ENCODE peak calls at places on chromosome 22, in five cellular contexts. B is BE2C, W is AG10803, E is Panc1, G is GM23338. Z is an unnamed sample.

GRCh38 chr22:17562906-17563870 is at the start of gene SLC25A18:
- DNase-seq in B (no peak), W (peak), E (no peak), G (peak), Z (peak)

GRCh38 chr22:46043339-46043738 is 66.4 kb upstream of the WNT7B start:
- DNase-seq in B (no peak), W (no peak), E (no peak), G (no peak), Z (no peak)

GRCh38 chr22:41447435-41448188 is 1.0 kb upstream of the TOB2 start:
- DNase-seq in B (peak), W (peak), E (no peak), G (peak), Z (peak)

GRCh38 chr22:40679964-40680818 is 907 bp downstream of the MCHR1 start:
- DNase-seq in B (peak), W (peak), E (no peak), G (peak), Z (peak)

GRCh38 chr22:37427128-37427710 is at the start of gene ELFN2:
- DNase-seq in B (no peak), W (peak), E (no peak), G (peak), Z (no peak)

GRCh38 chr22:45883811-45884170 is 93.2 kb downstream of the WNT7B start:
- DNase-seq in B (no peak), W (no peak), E (no peak), G (no peak), Z (no peak)

GRCh38 chr22:41825376-41825775 is 7.5 kb upstream of the SREBF2 start:
- DNase-seq in B (no peak), W (no peak), E (no peak), G (no peak), Z (peak)

GRCh38 chr22:32801436-32802290 is at the start of gene TIMP3:
- DNase-seq in B (peak), W (peak), E (no peak), G (peak), Z (peak)

GRCh38 chr22:29342577-29343312 is 27.2 kb upstream of the RASL10A start:
- DNase-seq in B (no peak), W (no peak), E (no peak), G (no peak), Z (no peak)

GRCh38 chr22:19035474-19036228 is 86.6 kb downstream of the DGCR2 start:
- DNase-seq in B (no peak), W (no peak), E (no peak), G (peak), Z (no peak)

GRCh38 chr22:26588749-26589366 is 1.1 kb downstream of the TPST2 start:
- DNase-seq in B (peak), W (no peak), E (no peak), G (no peak), Z (no peak)

GRCh38 chr22:25930710-25931353 is 188.8 kb downstream of the MYO18B start:
- DNase-seq in B (peak), W (no peak), E (no peak), G (no peak), Z (no peak)

GRCh38 chr22:32780726-32781310 is 20.7 kb upstream of the TIMP3 start:
- DNase-seq in B (no peak), W (no peak), E (no peak), G (no peak), Z (no peak)

GRCh38 chr22:42074153-42074750 is at the start of gene PHETA2:
- DNase-seq in B (no peak), W (peak), E (no peak), G (peak), Z (peak)

GRCh38 chr22:28246392-28246791 is 327.3 kb upstream of the PITPNB start:
- DNase-seq in B (no peak), W (peak), E (no peak), G (no peak), Z (peak)

GRCh38 chr22:40001800-40002577 is 7.2 kb downstream of the FAM83F start:
- DNase-seq in B (no peak), W (no peak), E (no peak), G (peak), Z (no peak)

GRCh38 chr22:43293661-43294392 is 49.3 kb downstream of the SCUBE1 start:
- DNase-seq in B (peak), W (peak), E (no peak), G (no peak), Z (peak)

GRCh38 chr22:22753526-22754267 is 109.3 kb downstream of the GGTLC2 start:
- DNase-seq in B (peak), W (no peak), E (no peak), G (peak), Z (peak)

GRCh38 chr22:49303061-49303735 is 524.5 kb downstream of the BRD1 start:
- DNase-seq in B (no peak), W (no peak), E (no peak), G (no peak), Z (no peak)

GRCh38 chr22:20526628-20527355 is 19.4 kb downstream of the MED15 start:
- DNase-seq in B (no peak), W (peak), E (no peak), G (no peak), Z (peak)

GRCh38 chr22:33401291-33401690 is 343.1 kb upstream of the SYN3 start:
- DNase-seq in B (no peak), W (no peak), E (no peak), G (no peak), Z (peak)

GRCh38 chr22:46937939-46938338 is 175.5 kb downstream of the TBC1D22A start:
- DNase-seq in B (no peak), W (no peak), E (no peak), G (no peak), Z (no peak)

GRCh38 chr22:21028277-21029251 is 3.8 kb downstream of the SLC7A4 start:
- DNase-seq in B (peak), W (no peak), E (no peak), G (no peak), Z (no peak)

GRCh38 chr22:25368271-25368670 is 148.8 kb downstream of the CRYBB2 start:
- DNase-seq in B (peak), W (peak), E (no peak), G (no peak), Z (peak)

GRCh38 chr22:11605468-11605981 is 3922.5 kb upstream of the OR11H1 start:
- DNase-seq in B (no peak), W (no peak), E (no peak), G (no peak), Z (no peak)

GRCh38 chr22:42623301-42623751 is 8.6 kb upstream of the POLDIP3 start:
- DNase-seq in B (no peak), W (no peak), E (no peak), G (no peak), Z (no peak)

GRCh38 chr22:38163844-38164577 is 17.6 kb downstream of the PLA2G6 start:
- DNase-seq in B (peak), W (no peak), E (no peak), G (no peak), Z (no peak)

GRCh38 chr22:34255042-34255441 is 334.8 kb upstream of the LARGE1 start:
- DNase-seq in B (no peak), W (no peak), E (no peak), G (no peak), Z (no peak)

GRCh38 chr22:19215360-19215759 is 36.8 kb upstream of the SLC25A1 start:
- DNase-seq in B (no peak), W (no peak), E (no peak), G (no peak), Z (no peak)

GRCh38 chr22:39589880-39590279 is 19.3 kb downstream of the CACNA1I start:
- DNase-seq in B (no peak), W (no peak), E (no peak), G (no peak), Z (no peak)

GRCh38 chr22:24093855-24094254 is 82.8 kb downstream of the CABIN1 start:
- DNase-seq in B (no peak), W (no peak), E (no peak), G (peak), Z (no peak)

GRCh38 chr22:21032037-21032842 is at the start of gene SLC7A4:
- DNase-seq in B (peak), W (no peak), E (no peak), G (peak), Z (no peak)

GRCh38 chr22:27676545-27677188 is 124.9 kb downstream of the MN1 start:
- DNase-seq in B (no peak), W (no peak), E (no peak), G (no peak), Z (peak)

GRCh38 chr22:27283714-27284113 is 517.8 kb downstream of the MN1 start:
- DNase-seq in B (peak), W (no peak), E (no peak), G (no peak), Z (no peak)

GRCh38 chr22:37909756-37910155 is 3.7 kb downstream of the MICALL1 start:
- DNase-seq in B (no peak), W (peak), E (no peak), G (no peak), Z (no peak)

GRCh38 chr22:19863571-19863970 is 8.9 kb upstream of the GNB1L start:
- DNase-seq in B (no peak), W (no peak), E (no peak), G (no peak), Z (no peak)

GRCh38 chr22:42964994-42965699 is 49.8 kb downstream of the PACSIN2 start:
- DNase-seq in B (no peak), W (peak), E (no peak), G (no peak), Z (no peak)

DNA sequence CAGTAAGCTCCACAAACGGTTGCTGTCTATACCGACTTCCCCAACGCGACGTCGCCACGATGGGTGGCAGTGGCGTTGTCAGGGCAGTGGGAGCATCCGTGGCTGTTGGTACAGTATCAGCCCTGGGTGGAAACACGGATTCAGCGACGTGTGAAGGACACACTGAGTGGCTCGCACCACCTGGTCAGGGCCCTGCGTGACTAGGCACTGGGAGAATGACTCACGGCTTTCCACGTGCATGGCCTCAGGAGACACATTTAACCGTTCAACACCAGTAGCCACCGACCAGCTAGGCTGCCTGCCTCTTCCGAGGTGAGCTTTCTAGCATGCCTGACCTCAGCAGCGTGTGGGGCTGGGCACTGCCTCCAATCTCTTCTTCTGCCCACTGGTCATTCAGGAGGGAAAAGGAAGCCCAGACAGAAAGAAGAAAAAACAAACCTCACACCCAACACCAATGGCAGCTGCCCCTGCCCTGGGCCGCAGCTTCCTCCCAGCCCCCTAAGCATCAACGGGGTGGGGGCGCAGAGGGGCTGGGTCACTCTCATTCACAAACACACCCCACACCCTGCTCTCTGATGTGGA is 59.0 kb downstream of the MYH9 start:
- DNase-seq in B (peak), W (peak), E (no peak), G (no peak), Z (peak)
- H3K4me3 ChIP-seq in B (no peak), W (peak), E (no peak), G (peak), Z (no peak)

DNA sequence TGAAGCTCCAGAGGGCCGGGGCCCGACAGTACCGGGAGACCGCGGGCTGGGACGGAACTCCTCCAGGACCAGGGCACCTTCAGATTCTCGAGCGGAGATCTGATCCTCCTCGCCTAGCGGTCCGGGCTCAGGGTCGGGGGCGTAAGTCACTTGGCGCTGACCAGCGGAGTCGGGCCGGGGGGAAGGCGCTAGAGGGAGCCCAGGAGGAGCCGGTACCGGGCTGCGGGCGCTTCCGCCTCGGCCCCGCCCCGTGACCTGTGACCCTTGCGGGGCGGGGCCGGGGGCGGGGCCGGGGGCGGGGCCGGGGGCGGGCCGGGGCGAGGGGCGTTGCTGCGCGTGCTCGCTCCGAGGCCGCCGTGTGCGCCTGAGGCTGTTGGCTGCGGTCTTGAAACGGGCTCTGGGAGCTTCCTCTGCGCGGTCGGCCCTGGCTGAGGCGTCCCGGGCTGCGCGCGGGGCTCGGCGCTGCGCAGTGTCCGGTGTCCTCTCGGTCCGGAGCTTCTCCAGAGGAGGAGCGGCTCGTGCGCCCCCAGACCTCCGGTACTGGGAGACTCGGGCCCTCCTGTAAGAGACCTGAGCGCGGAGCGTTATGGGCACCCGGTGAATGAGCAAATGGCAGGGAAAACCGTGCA is at the start of gene ARSA:
- DNase-seq in B (peak), W (peak), E (no peak), G (peak), Z (peak)
- TF ChIP-seq CTCF in B (no peak), W (no peak), E (peak), G (peak), Z (peak)

DNA sequence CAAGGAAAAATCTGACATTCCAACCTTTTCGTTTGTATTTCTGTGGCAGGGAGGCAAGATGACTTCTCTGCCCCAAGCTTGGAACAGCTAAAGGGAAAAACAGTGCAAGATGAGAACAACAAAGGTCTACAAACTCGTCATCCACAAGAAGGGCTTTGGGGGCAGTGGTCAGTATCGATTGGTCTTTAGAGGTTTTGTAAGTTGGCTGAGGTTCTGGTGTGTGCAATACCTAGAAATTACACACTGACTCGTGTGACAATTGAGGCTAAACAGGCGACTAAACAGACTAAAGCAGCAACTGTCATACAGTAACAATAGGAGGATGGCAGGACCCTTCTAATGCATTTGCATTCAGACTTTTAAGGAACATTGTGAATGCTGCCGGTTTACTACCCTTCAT is 994 bp downstream of the DEPDC5 start:
- DNase-seq in B (no peak), W (no peak), E (no peak), G (no peak), Z (no peak)
- H3K4me3 ChIP-seq in B (peak), W (peak), E (peak), G (peak), Z (peak)

DNA sequence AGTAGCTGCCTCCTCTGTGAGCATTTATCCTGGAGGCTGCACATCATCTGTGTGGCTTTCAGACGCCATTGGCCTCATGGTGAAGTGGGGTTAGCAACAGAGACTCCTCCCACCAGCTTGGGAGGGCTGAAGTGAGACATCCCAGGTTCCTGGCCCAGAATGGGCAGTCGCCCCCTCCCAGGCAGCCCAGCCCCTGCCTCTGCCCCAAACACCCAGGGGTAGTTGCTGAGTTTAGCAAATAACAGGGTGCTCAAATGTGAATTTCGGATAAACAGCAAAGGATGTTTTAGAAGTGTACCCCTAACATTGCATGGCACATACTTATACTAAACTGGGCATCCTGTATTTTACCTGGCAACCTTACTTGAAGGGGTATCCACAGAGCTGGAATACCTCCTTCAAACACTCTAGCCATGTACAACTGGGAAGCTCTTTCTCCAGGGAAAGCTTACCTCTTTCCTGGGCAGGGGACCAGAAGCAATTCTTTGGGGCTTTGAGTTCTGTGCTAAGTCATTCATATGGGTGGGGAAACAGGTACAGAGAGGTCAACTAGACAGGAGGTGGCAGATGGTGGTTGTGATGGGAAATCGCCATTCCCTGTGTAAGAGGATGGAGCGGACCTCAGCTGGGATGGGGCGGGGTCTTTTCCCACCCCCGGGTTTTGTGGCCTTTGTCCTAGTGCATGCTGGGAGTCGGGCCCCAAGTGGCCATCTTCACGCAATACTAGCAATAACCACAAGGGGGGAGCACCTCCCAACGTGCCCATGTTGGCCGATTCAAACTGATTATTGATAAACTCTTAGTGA is 19.3 kb downstream of the MTFP1 start:
- DNase-seq in B (peak), W (peak), E (no peak), G (peak), Z (peak)
- TF ChIP-seq CTCF in B (peak), W (peak), E (peak), G (peak), Z (peak)